ENCODE peak calls at places on chromosomes 4 and X, in seven cellular contexts. Z is mammary epithelial cell, G is omental fat pad, L is AG04450, R is GM12865, F is MM.1S, P is AG09309. M is an unnamed sample.

GRCh38 chr4:108224628-108225053 is 55.9 kb upstream of the LEF1 start:
- DNase-seq in L (peak; percentile 3), P (no peak), G (no peak), R (no peak), F (no peak), Z (no peak), M (no peak)

GRCh38 chr4:153725070-153725810 is 34.6 kb downstream of the RNF175 start:
- DNase-seq in F (no peak), L (no peak), P (no peak), R (no peak), Z (no peak), G (no peak), M (no peak)

GRCh38 chr4:184453402-184454160 is 20.8 kb downstream of the IRF2 start:
- DNase-seq in G (no peak), L (peak; percentile 69), F (peak; percentile 87), P (no peak), R (peak; percentile 79), Z (peak; percentile 68), M (no peak)

GRCh38 chr4:189021831-189022230 is 882.6 kb downstream of the TRIML1 start:
- DNase-seq in F (no peak), R (no peak), G (no peak), L (peak; percentile 4), Z (no peak), P (no peak), M (no peak)

GRCh38 chr4:85784947-85785346 is 310.0 kb downstream of the ARHGAP24 start:
- DNase-seq in Z (no peak), P (no peak), F (no peak), L (no peak), R (no peak), G (no peak), M (no peak)

GRCh38 chr4:170242471-170242870 is 152.7 kb upstream of the AADAT start:
- DNase-seq in L (no peak), Z (peak; percentile 84), F (no peak), P (no peak), G (no peak), R (no peak), M (no peak)

GRCh38 chr4:74097161-74097560 is 1.8 kb downstream of the CXCL2 start:
- DNase-seq in Z (peak; percentile 23), F (no peak), R (no peak), L (no peak), G (no peak), P (no peak), M (no peak)

GRCh38 chrX:14056201-14056600 is 26.5 kb upstream of the GEMIN8 start:
- DNase-seq in Z (no peak), G (no peak), P (no peak), F (no peak), L (no peak), R (no peak), M (no peak)

GRCh38 chr4:142091085-142091513 is 454.7 kb downstream of the IL15 start:
- DNase-seq in Z (peak; percentile 89), R (no peak), G (no peak), F (no peak), P (peak; percentile 99), L (peak; percentile 78), M (no peak)

GRCh38 chr4:9898596-9899345 is 117.3 kb downstream of the DRD5 start:
- DNase-seq in G (no peak), F (no peak), R (peak; percentile 18), L (no peak), Z (peak; percentile 17), P (no peak), M (no peak)

GRCh38 chrX:2550288-2551020 is 49.7 kb upstream of the DHRSX start:
- DNase-seq in P (no peak), R (no peak), G (no peak), F (no peak), Z (no peak), L (no peak), M (no peak)

GRCh38 chrX:2546496-2546895 is 45.7 kb upstream of the DHRSX start:
- DNase-seq in Z (no peak), F (no peak), L (no peak), G (no peak), R (no peak), P (no peak), M (no peak)

GRCh38 chrX:2549874-2550273 is 49.1 kb upstream of the DHRSX start:
- DNase-seq in P (no peak), F (no peak), R (no peak), G (no peak), L (no peak), Z (no peak), M (no peak)

GRCh38 chrX:2547746-2548145 is 47.0 kb upstream of the DHRSX start:
- DNase-seq in P (no peak), R (peak; percentile 7), L (no peak), F (no peak), Z (no peak), G (no peak), M (no peak)

DNA sequence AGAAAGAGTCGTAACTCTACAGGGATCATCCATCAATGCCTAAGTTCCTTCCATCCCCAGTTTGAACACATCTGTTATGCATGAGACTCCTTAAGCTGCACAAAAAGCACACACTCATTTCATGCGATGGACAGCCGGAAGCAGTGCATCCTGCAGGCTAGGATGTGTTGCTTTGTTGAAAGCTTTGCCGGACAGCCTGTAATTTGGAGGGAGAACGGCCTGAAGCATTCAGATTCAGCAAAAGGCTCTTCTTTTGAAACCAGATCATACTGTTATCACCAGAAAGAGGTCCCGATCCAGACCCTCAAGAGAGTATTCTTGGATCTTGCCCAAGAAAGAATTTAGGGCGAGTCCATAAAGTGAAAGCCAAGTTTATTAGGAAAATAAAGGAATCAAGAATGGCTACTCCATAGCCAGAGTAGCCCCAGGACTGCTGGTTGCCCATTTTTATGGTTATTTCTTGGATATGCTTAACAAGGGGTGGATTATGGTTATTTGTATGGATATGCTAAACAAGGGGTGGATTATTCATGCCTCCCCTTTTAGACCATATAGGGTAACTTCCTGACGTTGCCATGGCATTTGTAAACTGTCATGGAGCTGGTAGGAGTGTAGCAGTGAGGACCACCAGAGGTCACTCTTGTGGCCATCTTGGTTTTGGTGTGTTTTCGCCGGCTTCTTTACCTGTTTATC is 48.1 kb upstream of the DHRSX start:
- DNase-seq in L (no peak), G (no peak), P (no peak), R (no peak), Z (no peak), F (no peak), M (no peak)
- TF ChIP-seq CTCF in L (no peak), G (no peak), P (no peak), R (no peak), Z (no peak), F (no peak), M (no peak)

GRCh38 chrX:134718329-134719317 is 60.4 kb upstream of the PLAC1 start:
- DNase-seq in R (peak; percentile 69), P (peak; percentile 97), F (peak; percentile 72), G (no peak), L (peak; percentile 83), Z (peak; percentile 81), M (no peak)
- TF ChIP-seq CTCF in R (no peak), P (peak; percentile 35), F (no peak), G (no peak), L (peak; percentile 8), Z (no peak), M (no peak)

GRCh38 chr4:8267077-8267476 is 2.5 kb upstream of the HTRA3 start:
- DNase-seq in L (no peak), P (no peak), R (peak; percentile 41), F (peak; percentile 42), G (peak; percentile 44), Z (no peak), M (no peak)
- TF ChIP-seq CTCF in L (peak; percentile 78), P (peak; percentile 52), R (peak; percentile 55), F (peak; percentile 67), G (no peak), Z (peak; percentile 60), M (peak; percentile 54)

GRCh38 chrX:23008431-23009099 is 8.8 kb downstream of the DDX53 start:
- DNase-seq in G (no peak), F (peak; percentile 9), R (peak; percentile 9), P (no peak), Z (no peak), L (no peak), M (no peak)
- TF ChIP-seq CTCF in G (no peak), F (peak; percentile 28), R (no peak), P (peak; percentile 16), Z (peak; percentile 62), L (peak; percentile 43), M (peak; percentile 47)

GRCh38 chr4:173747537-173748257 is 217.7 kb upstream of the HAND2 start:
- DNase-seq in G (no peak), F (peak; percentile 61), P (no peak), R (no peak), L (no peak), Z (no peak), M (no peak)

GRCh38 chr4:173745765-173746164 is 215.7 kb upstream of the HAND2 start:
- DNase-seq in F (no peak), L (no peak), P (no peak), Z (no peak), R (no peak), G (no peak), M (no peak)

GRCh38 chr4:173752610-173753009 is 222.6 kb upstream of the HAND2 start:
- DNase-seq in R (peak; percentile 62), P (no peak), F (peak; percentile 24), L (no peak), G (no peak), Z (peak; percentile 3), M (no peak)

GRCh38 chr4:173746424-173746823 is 216.4 kb upstream of the HAND2 start:
- DNase-seq in L (no peak), P (no peak), R (no peak), F (peak; percentile 94), G (no peak), Z (no peak), M (no peak)

DNA sequence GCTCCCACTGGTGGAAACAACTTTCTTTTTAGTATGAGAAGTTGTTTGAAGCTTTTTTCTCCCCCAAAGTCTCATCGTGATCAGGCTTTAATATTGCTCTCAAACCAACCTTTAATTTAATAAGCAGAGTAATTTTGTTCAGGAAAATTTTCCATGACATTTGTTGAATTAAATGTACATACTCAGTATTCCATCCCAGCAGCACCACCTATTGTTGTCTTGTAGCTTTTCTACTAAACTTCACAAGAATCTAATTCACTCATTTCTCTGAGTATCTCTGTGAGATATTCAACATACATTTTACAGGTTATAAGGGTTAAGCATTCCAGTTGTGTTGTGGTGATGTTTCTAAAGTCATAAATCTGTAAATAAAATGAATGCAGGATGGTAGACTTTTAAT is 218.3 kb upstream of the HAND2 start:
- DNase-seq in F (peak; percentile 28), R (no peak), L (no peak), G (no peak), Z (no peak), P (no peak), M (no peak)
- TF ChIP-seq CTCF in F (peak; percentile 17), R (no peak), L (peak; percentile 32), G (no peak), Z (peak; percentile 36), P (peak; percentile 27), M (no peak)

GRCh38 chr4:177159600-177159999 is 150.1 kb upstream of the NEIL3 start:
- DNase-seq in Z (no peak), F (no peak), G (no peak), R (no peak), L (no peak), P (no peak), M (no peak)
- TF ChIP-seq CTCF in Z (no peak), F (no peak), G (no peak), R (no peak), L (no peak), P (no peak), M (no peak)